ENCODE peak calls at places on chromosomes 12 and 14, in seven cellular contexts. A is kidney glomerular epithelial cell; F is sigmoid colon; V is NCI-H2081; Z is nephron progenitor cell; K is kidney tubule cell; G is activated naive CD8-positive, alpha-beta T cell treated with anti-CD3 and anti-CD28 coated beads, Interleukin-2, amount 50 U/mL, for 24 hours. Q is an unnamed sample.
A peak's percentile ranks its signal among the peaks of the same experiment; 100 is the strongest.

GRCh38 chr12:65229441-65229840 is 49.0 kb upstream of the MSRB3 start:
- DNase-seq in V (no peak), Z (no peak), F (no peak), K (peak; percentile 41), G (no peak), A (no peak), Q (no peak)

GRCh38 chr14:99125616-99126431 is 146.2 kb downstream of the BCL11B start:
- DNase-seq in Z (no peak), G (no peak), A (no peak), K (peak; percentile 24), V (no peak), F (peak; percentile 51), Q (peak; percentile 41)

GRCh38 chr12:62713723-62714122 is 221.2 kb downstream of the PPM1H start:
- DNase-seq in Z (no peak), F (no peak), V (no peak), A (no peak), G (no peak), K (no peak), Q (no peak)

GRCh38 chr12:90939382-90939781 is 15.6 kb downstream of the CCER1 start:
- DNase-seq in K (no peak), A (no peak), G (no peak), V (no peak), F (no peak), Z (no peak), Q (no peak)

GRCh38 chr12:13128291-13129000 is 25.0 kb upstream of the GSG1 start:
- DNase-seq in K (no peak), F (no peak), V (no peak), Z (no peak), A (no peak), G (no peak), Q (no peak)

GRCh38 chr12:100743060-100743459 is 51.5 kb upstream of the ANO4 start:
- DNase-seq in A (no peak), V (no peak), K (no peak), Z (no peak), F (no peak), G (no peak), Q (no peak)

GRCh38 chr12:132160016-132160415 is 15.8 kb downstream of the NOC4L start:
- DNase-seq in Z (no peak), K (no peak), A (no peak), G (no peak), V (no peak), F (no peak), Q (peak; percentile 68)

GRCh38 chr12:128792881-128793280 is 30.9 kb downstream of the SLC15A4 start:
- DNase-seq in V (no peak), K (no peak), F (peak; percentile 32), G (no peak), A (no peak), Z (no peak), Q (peak; percentile 71)

Q was measured in spleen.